ENCODE peak calls at places on chromosomes 13 and 19, in eight cellular contexts. T is AG04450, V is stomach, M is esophagus muscularis mucosa, F is A549, N is fibroblast of pulmonary artery, W is fibroblast of lung, J is fibroblast of mammary gland. A is an unnamed sample.

GRCh38 chr13:75762066-75762937 is 126.2 kb downstream of the LMO7 start:
- DNase-seq in F (peak; percentile 24), V (peak; percentile 26), M (no peak), N (no peak), W (no peak), J (peak; percentile 57), T (no peak), A (peak; percentile 82)

GRCh38 chr13:28494861-28495585 is at the start of gene FLT1:
- DNase-seq in F (no peak), N (peak; percentile 46), M (no peak), T (no peak), V (peak; percentile 27), W (peak; percentile 32), J (no peak), A (peak; percentile 14)

GRCh38 chr19:4877753-4878490 is 10.5 kb upstream of the PLIN3 start:
- DNase-seq in J (no peak), M (no peak), N (no peak), F (no peak), T (no peak), W (no peak), V (peak; percentile 31), A (no peak)

GRCh38 chr19:40605201-40605971 is 4.2 kb downstream of the LTBP4 start:
- DNase-seq in J (peak; percentile 53), F (peak; percentile 96), M (no peak), V (peak; percentile 86), W (peak; percentile 72), N (peak; percentile 55), T (no peak), A (peak; percentile 90)

GRCh38 chr13:37457594-37457993 is 141.0 kb downstream of the POSTN start:
- DNase-seq in V (no peak), F (no peak), M (no peak), J (peak; percentile 49), W (no peak), T (no peak), N (peak; percentile 52), A (no peak)

GRCh38 chr13:37127706-37128241 is 22.3 kb upstream of the CSNK1A1L start:
- DNase-seq in J (peak; percentile 94), W (peak; percentile 98), M (no peak), F (no peak), N (peak; percentile 96), T (peak; percentile 72), V (no peak), A (no peak)

GRCh38 chr19:38685666-38686529 is 38.4 kb downstream of the ACTN4 start:
- DNase-seq in F (peak; percentile 88), N (peak; percentile 85), M (no peak), W (peak; percentile 69), V (no peak), J (peak; percentile 67), T (no peak), A (peak; percentile 67)

GRCh38 chr13:96052655-96053002 is 572 bp downstream of the UGGT2 start:
- DNase-seq in N (peak; percentile 72), J (peak; percentile 82), T (peak; percentile 20), F (peak; percentile 62), W (peak; percentile 79), V (no peak), M (no peak), A (peak; percentile 60)

GRCh38 chr19:4208385-4209094 is 20.8 kb upstream of the EBI3 start:
- DNase-seq in J (peak; percentile 37), W (peak; percentile 32), V (no peak), F (peak; percentile 62), M (no peak), N (peak; percentile 28), T (no peak), A (no peak)

DNA sequence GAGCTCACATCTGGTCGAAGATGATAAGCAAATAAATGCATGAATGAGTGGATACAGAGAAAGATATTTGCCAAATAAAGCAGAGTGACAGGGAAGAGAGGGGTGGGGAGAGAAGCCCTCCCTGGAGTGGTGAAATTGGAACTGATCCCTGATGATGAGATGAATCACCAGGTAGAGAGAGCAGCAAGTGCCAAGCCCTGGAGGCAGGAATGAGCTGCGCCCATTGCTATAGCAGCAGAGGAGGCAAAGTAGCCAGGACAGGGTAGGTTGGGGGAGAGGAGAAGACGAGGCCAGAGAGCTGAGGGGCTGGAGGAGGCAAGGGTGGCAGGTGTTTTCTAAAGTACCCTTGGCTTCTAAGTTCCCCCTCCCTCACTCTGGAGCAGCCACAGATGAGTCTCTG is 13.7 kb downstream of the FXYD5 start:
- DNase-seq in M (no peak), N (no peak), F (no peak), J (peak; percentile 23), T (no peak), V (no peak), W (peak; percentile 21), A (no peak)
- TF ChIP-seq CTCF in M (no peak), N (no peak), F (no peak), J (peak; percentile 9), T (no peak), V (no peak), W (no peak), A (no peak)

GRCh38 chr19:34482380-34483250 is 1.1 kb downstream of the WTIP start:
- DNase-seq in J (peak; percentile 36), M (no peak), F (peak; percentile 64), T (no peak), N (peak; percentile 46), W (peak; percentile 61), V (no peak), A (no peak)

GRCh38 chr19:34481861-34482379 is 362 bp downstream of the WTIP start:
- DNase-seq in T (no peak), N (peak; percentile 62), W (no peak), J (peak; percentile 56), V (no peak), M (no peak), F (peak; percentile 73), A (no peak)

GRCh38 chr19:34479396-34479795 is 2.2 kb upstream of the WTIP start:
- DNase-seq in V (no peak), J (no peak), N (no peak), F (no peak), T (no peak), W (no peak), M (no peak), A (no peak)

GRCh38 chr19:34480971-34481821 is at the start of gene WTIP:
- DNase-seq in M (no peak), W (peak; percentile 94), J (peak; percentile 75), V (peak; percentile 67), N (peak; percentile 89), T (peak; percentile 80), F (peak; percentile 92), A (no peak)

DNA sequence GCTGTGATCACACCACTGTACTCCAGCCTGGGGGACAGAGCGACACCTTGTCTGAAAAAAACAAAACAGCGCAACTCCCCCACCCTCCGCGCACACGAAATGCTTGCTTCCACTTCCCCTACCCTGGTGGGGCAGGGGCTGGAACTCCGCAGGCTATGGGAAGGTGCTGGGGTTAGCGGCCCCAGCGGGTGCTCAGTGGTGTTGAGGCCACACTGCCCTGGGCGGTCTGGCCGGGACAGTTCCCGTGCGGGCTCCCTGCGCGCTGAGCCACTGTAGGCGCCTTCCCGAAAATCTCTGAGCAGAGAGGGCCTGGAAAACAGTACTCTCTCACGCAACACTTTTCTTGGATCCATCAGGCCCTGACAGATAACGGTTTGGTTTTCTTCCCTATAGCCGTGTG is 1.1 kb upstream of the WTIP start:
- DNase-seq in M (no peak), J (no peak), N (no peak), F (no peak), V (no peak), W (no peak), T (no peak), A (no peak)
- H3K4me3 ChIP-seq in M (no peak overlapping the region), J (no peak overlapping the region), N (no peak overlapping the region), F (no peak overlapping the region), V (peak overlapping the region; percentile 90), W (peak overlapping the region; percentile 56), T (peak overlapping the region; percentile 58), A (no peak overlapping the region)

GRCh38 chr19:43779820-43780219 is 953 bp downstream of the KCNN4 start:
- DNase-seq in F (peak; percentile 55), J (no peak), N (no peak), M (no peak), T (no peak), V (no peak), W (no peak), A (peak; percentile 60)
- TF ChIP-seq CTCF in F (peak; percentile 51), J (no peak), N (no peak), M (no peak), T (no peak), V (no peak), W (peak; percentile 12), A (peak; percentile 41)

DNA sequence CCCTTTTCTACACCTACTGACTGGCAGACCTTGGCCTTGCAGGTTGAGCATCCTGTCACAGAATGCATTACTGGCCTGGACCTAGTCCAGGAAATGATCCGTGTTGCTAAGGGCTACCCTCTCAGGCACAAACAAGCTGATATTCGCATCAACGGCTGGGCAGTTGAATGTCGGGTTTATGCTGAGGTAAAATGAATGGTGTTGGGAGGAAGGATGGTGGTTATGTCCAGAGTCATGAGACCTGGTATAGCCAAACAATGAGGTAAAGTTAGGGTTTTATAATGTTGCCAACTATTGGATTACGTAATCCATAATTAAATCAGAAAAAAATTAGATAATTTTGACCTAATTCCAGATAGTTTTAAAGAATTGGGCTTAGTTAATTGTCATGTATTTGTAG is 212.5 kb downstream of the PCCA start:
- DNase-seq in N (peak; percentile 6), M (no peak), J (peak; percentile 4), T (no peak), V (no peak), W (no peak), F (no peak), A (no peak)
- H3K4me3 ChIP-seq in N (no peak overlapping the region), M (no peak overlapping the region), J (no peak overlapping the region), T (no peak overlapping the region), V (no peak overlapping the region), W (no peak overlapping the region), F (no peak overlapping the region), A (no peak overlapping the region)

DNA sequence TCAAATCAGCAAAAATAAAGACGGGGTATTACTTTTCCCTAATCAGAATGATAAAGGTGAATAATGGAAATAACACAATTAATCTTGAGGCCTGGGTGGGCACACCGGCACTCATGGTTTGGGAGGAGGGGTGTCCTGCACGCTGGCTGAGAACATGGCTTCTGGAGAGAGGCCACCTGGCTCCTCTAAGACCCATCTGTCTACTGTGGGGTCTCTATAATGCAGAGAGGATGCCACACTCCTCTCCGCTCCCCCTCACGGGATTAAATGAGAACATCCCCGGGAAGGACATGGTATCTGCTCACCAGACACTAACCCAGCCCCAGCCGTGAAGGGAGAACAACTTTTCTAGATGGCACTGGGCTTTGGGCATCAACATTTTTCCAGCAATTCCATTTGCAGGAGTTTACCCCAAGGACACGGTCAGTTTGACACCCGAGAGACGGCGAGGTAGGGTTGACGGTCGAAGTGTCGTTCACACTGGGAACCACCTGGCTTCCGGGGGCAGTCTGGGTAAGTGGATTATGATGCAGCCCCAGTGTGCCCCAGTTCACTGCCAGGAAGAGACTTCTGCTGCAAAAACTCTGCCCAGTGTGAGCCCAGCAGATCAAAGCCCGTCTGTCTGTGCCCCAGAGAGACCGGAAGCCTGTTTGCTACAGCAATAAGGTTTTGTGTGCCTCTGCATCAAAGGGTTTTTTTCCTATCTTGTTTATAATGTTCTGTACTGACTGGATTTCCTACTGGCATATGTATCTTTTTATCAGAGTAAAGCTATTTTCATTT is 56.6 kb downstream of the CEBPG start:
- DNase-seq in N (no peak), V (no peak), M (no peak), F (no peak), W (no peak), J (no peak), T (no peak), A (no peak)
- TF ChIP-seq CTCF in N (no peak), V (no peak), M (no peak), F (no peak), W (no peak), J (no peak), T (no peak), A (no peak)

A was measured in GM12865.